ENCODE peak calls at places on chromosomes 6 and 20, in seven cellular contexts. V, E, W, T, S, N and K are unnamed samples.

GRCh38 chr6:40936810-40937209 is 102.2 kb downstream of the UNC5CL start:
- DNase-seq in V (peak; percentile 93), S (no peak), T (no peak), N (peak; percentile 23), E (no peak), W (no peak), K (peak; percentile 98)

GRCh38 chr20:3483784-3484183 is 13.0 kb downstream of the ATRN start:
- DNase-seq in S (no peak), E (no peak), W (no peak), V (peak; percentile 8), N (no peak), T (no peak), K (peak; percentile 28)

GRCh38 chr6:43120938-43121913 is 45.1 kb downstream of the PTK7 start:
- DNase-seq in E (peak; percentile 92), V (peak; percentile 97), S (no peak), N (peak; percentile 87), T (peak; percentile 85), W (peak; percentile 61), K (peak; percentile 95)

GRCh38 chr6:160054913-160055312 is 66.7 kb upstream of the SLC22A1 start:
- DNase-seq in E (no peak), W (no peak), N (no peak), T (no peak), V (no peak), S (no peak), K (no peak)

GRCh38 chr20:24158271-24158670 is 169.7 kb upstream of the GGTLC1 start:
- DNase-seq in W (no peak), E (no peak), S (no peak), V (no peak), T (no peak), N (no peak), K (no peak)

GRCh38 chr20:62381202-62381797 is 5.6 kb upstream of the RPS21 start:
- DNase-seq in E (no peak), W (no peak), V (peak; percentile 59), S (no peak), T (no peak), N (no peak), K (peak; percentile 79)

GRCh38 chr20:6142348-6142993 is 19.6 kb upstream of the FERMT1 start:
- DNase-seq in E (no peak), W (peak; percentile 74), N (peak; percentile 82), T (no peak), V (peak; percentile 32), S (no peak), K (no peak)

GRCh38 chr6:345747-346388 is 45.7 kb upstream of the IRF4 start:
- DNase-seq in N (no peak), W (no peak), V (peak; percentile 64), E (no peak), T (no peak), S (no peak), K (no peak)

GRCh38 chr6:134997133-134997841 is 47.4 kb upstream of the ALDH8A1 start:
- DNase-seq in T (no peak), V (no peak), E (no peak), W (no peak), S (no peak), N (no peak), K (no peak)

GRCh38 chr20:6026051-6026450 is 27.8 kb downstream of the LRRN4 start:
- DNase-seq in S (no peak), T (no peak), E (no peak), V (peak; percentile 43), N (no peak), W (no peak), K (peak; percentile 24)

GRCh38 chr20:51966296-51966971 is 164.1 kb upstream of the SALL4 start:
- DNase-seq in T (peak; percentile 8), W (peak; percentile 67), S (no peak), E (no peak), N (peak; percentile 75), V (peak; percentile 45), K (peak; percentile 52)

GRCh38 chr6:86871681-86872080 is 65.6 kb upstream of the HTR1E start:
- DNase-seq in N (no peak), W (no peak), E (no peak), T (no peak), S (no peak), V (no peak), K (no peak)

GRCh38 chr20:61260905-61261304 is 8.8 kb downstream of the CDH4 start:
- DNase-seq in W (no peak), V (no peak), S (no peak), E (no peak), T (no peak), N (no peak), K (no peak)

GRCh38 chr6:135092724-135093123 is 38.1 kb upstream of the HBS1L start:
- DNase-seq in V (no peak), S (no peak), T (no peak), N (no peak), E (no peak), W (no peak), K (no peak)

GRCh38 chr6:26217714-26218075 is 130.5 kb downstream of the HFE start:
- DNase-seq in W (no peak), T (no peak), N (no peak), V (no peak), E (no peak), S (no peak), K (peak; percentile 75)

GRCh38 chr6:129592516-129593232 is 117.3 kb downstream of the ARHGAP18 start:
- DNase-seq in S (no peak), V (no peak), W (no peak), N (no peak), T (no peak), E (no peak), K (peak; percentile 57)

GRCh38 chr6:2875840-2876207 is 27.3 kb downstream of the SERPINB9 start:
- DNase-seq in E (no peak), T (no peak), N (no peak), S (peak; percentile 36), W (no peak), V (no peak), K (no peak)

GRCh38 chr6:83514877-83515466 is 2.6 kb downstream of the PRSS35 start:
- DNase-seq in V (peak; percentile 33), E (no peak), N (peak; percentile 77), W (peak; percentile 76), T (no peak), S (no peak), K (no peak)

GRCh38 chr6:52725530-52726192 is 37.6 kb downstream of the GSTA2 start:
- DNase-seq in E (no peak), S (no peak), N (peak; percentile 71), V (peak; percentile 35), W (no peak), T (no peak), K (peak; percentile 58)

GRCh38 chr6:10413850-10414765 is 766 bp downstream of the TFAP2A start:
- DNase-seq in W (no peak), T (no peak), V (no peak), N (peak; percentile 46), E (no peak), S (no peak), K (no peak)

GRCh38 chr6:16295060-16295459 is 56.7 kb downstream of the GMPR start:
- DNase-seq in N (no peak), V (no peak), S (no peak), T (no peak), E (no peak), W (no peak), K (no peak)

GRCh38 chr6:123448306-123448884 is 188.4 kb downstream of the TRDN start:
- DNase-seq in T (no peak), V (no peak), W (no peak), N (no peak), S (no peak), E (no peak), K (no peak)

DNA sequence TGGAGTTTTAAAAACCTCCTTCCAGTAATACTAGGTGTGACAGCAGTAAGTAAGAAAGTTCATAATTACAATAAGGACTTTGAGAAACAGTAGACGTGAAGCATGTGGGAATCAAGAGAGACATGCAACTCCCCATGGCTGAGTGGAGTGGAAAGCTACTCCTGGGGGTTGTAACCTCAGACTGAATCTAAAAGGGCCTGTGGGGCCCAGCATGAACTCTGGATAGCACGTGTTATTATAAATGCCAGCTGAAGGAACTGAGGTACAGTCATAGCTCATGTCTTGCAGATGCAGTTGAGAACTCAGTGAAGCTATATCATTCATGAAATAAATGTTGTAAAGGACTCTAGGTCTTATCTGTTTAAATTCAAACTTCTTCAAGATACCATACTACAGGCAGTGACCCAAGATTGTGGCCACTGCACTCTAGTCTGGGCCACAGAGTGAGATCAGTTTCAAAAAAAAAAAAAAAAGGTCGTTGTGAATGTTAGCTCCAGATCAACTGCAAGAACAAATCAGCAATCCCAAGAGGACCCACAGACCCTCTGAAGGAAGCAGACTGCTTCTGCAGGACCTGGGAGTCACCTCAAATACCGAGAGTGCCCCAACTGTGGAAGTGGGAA is 189.3 kb downstream of the TRDN start:
- DNase-seq in T (no peak), W (no peak), S (no peak), N (no peak), V (no peak), E (no peak), K (no peak)
- H3K27ac ChIP-seq in T (no peak overlapping the region), W (no peak overlapping the region), S (no peak overlapping the region), N (no peak overlapping the region), V (no peak overlapping the region), E (no peak overlapping the region), K (no peak overlapping the region)

GRCh38 chr20:49859807-49860206 is 47.2 kb downstream of the SLC9A8 start:
- DNase-seq in V (no peak), T (no peak), W (no peak), S (no peak), E (no peak), N (no peak), K (peak; percentile 69)
- H3K27ac ChIP-seq in V (no peak overlapping the region), T (no peak overlapping the region), W (no peak overlapping the region), S (no peak overlapping the region), E (peak overlapping the region; percentile 78), N (no peak overlapping the region), K (no peak overlapping the region)

DNA sequence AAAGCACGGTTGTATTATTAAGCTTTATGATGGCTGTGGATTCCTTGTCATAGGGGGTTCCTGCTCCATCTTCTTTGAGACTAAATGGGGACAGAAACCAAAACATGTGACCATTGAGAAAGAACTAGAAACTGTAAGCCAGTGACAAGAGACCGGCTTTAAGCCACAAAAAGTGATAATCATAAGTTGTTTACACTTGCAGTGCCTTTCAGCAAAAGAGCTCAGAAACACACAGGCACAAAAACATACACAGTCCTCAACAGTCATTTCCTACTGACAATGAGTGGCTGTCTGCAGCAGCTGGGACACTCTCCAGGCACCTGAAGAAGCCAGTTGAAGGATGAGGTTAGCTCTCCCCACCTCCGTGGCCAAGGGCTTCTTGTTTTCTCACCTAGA is 20.0 kb upstream of the UBE2J1 start:
- DNase-seq in N (no peak), W (no peak), V (no peak), S (no peak), T (no peak), E (no peak), K (no peak)
- H3K27ac ChIP-seq in N (no peak overlapping the region), W (no peak overlapping the region), V (no peak overlapping the region), S (no peak overlapping the region), T (no peak overlapping the region), E (no peak overlapping the region), K (no peak overlapping the region)

DNA sequence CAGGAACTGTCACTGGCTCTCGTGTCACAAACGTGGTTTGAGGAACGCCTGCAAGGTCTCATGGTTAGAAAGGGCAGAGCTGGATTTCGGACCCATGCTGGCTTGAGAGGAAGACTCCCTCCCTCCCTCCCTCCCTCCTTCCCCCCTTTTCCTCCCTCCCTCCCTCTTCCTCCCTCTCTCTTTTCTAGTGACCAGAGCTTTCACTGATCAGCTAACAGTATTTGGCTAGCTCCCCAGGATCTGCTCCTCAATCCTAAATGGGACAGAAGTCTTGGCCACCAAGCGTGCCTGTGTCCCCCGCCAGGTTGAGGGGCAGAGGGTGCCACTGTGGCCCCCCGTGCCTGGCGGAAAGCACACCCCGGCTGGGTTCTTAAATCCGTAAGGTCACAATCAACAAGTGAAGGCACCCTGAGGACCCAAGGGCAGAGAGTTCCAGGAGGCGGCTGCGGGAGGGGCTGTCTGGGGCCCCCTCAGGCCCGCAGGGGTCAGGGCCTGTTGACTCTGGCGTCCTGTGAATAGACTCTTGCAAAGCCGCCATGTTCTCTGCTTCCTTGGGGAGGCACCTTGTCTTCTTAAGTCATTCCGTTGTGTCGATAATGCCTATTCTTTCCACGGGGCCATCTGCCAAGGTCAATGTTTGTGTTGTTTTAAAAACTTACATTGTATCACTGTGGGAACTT is 38.9 kb upstream of the STX16 start:
- DNase-seq in S (no peak), E (no peak), W (no peak), V (peak; percentile 16), N (no peak), T (no peak), K (no peak)
- H3K27ac ChIP-seq in S (no peak overlapping the region), E (no peak overlapping the region), W (no peak overlapping the region), V (no peak overlapping the region), N (no peak overlapping the region), T (no peak overlapping the region), K (no peak overlapping the region)